ENCODE peak calls at places on chromosomes 5 and 9, in six cellular contexts. F, Z, A, X, B and G are unnamed samples.
A peak's percentile ranks its signal among the peaks of the same experiment; 100 is the strongest.

GRCh38 chr9:76911971-76912370 is 6.1 kb upstream of the PRUNE2 start:
- DNase-seq in X (no peak), F (no peak), A (peak; percentile 65), Z (no peak), B (peak; percentile 7), G (no peak)

GRCh38 chr5:142674438-142675210 is 11.3 kb downstream of the FGF1 start:
- DNase-seq in F (no peak), A (peak; percentile 80), Z (peak; percentile 89), X (no peak), B (no peak), G (no peak)

GRCh38 chr9:123772374-123772773 is 157.6 kb downstream of the DENND1A start:
- DNase-seq in Z (peak; percentile 39), X (no peak), B (no peak), A (no peak), F (no peak), G (no peak)

GRCh38 chr9:32706004-32706749 is 70.7 kb upstream of the TAF1L start:
- DNase-seq in B (no peak), X (no peak), Z (peak; percentile 37), F (no peak), A (peak; percentile 41), G (no peak)

GRCh38 chr5:63131618-63132285 is 553.1 kb downstream of the LRRC70 start:
- DNase-seq in Z (peak; percentile 76), F (no peak), X (no peak), B (no peak), A (peak; percentile 86), G (no peak)

GRCh38 chr9:4117835-4118610 is 181.8 kb downstream of the GLIS3 start:
- DNase-seq in B (no peak), A (no peak), F (peak; percentile 53), Z (no peak), X (peak; percentile 37), G (no peak)

GRCh38 chr5:102801375-102801774 is 46.3 kb downstream of the PAM start:
- DNase-seq in F (no peak), A (no peak), Z (no peak), X (no peak), B (no peak), G (peak; percentile 29)

GRCh38 chr5:159220206-159220605 is 10.9 kb upstream of the RNF145 start:
- DNase-seq in Z (peak; percentile 22), F (no peak), A (peak; percentile 9), X (no peak), B (no peak), G (no peak)

GRCh38 chr9:121700165-121700830 is 48.9 kb downstream of the DAB2IP start:
- DNase-seq in A (peak; percentile 55), Z (peak; percentile 71), B (no peak), X (peak; percentile 78), F (peak; percentile 21), G (peak; percentile 69)

GRCh38 chr5:40784027-40784653 is 14.0 kb downstream of the PRKAA1 start:
- DNase-seq in F (no peak), B (no peak), Z (no peak), X (no peak), A (no peak), G (no peak)

GRCh38 chr5:96790851-96791513 is 16.8 kb downstream of the ERAP1 start:
- DNase-seq in X (no peak), B (no peak), Z (peak; percentile 52), F (no peak), A (peak; percentile 60), G (peak; percentile 53)

GRCh38 chr9:111661150-111661801 is at the start of gene GNG10:
- DNase-seq in B (no peak), F (peak; percentile 53), A (peak; percentile 53), Z (peak; percentile 83), X (peak; percentile 97), G (peak; percentile 80)

DNA sequence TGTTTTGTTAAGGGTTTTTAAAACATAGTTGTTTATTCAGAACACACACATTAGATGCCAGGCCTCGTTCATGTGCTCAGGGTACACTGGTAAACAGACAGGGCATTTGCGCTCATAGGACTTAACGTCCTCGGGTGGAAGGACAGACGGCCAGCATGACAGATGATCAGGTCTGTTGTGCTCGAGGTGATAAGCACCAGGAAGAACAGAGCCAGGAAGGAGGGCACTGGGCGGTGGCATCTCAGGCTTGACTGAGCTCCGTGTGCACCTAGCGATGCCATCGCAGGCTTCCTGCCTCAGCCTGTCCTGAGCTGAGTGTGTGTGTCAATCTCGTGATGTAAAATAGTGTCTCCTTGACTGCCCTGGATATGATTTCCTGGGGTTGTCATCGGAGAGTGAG is 96.5 kb downstream of the EHMT1 start:
- DNase-seq in F (no peak), A (no peak), B (no peak), Z (no peak), X (no peak), G (no peak)
- H3K4me2 ChIP-seq in F (no peak overlapping the region), A (no peak overlapping the region), B (no peak overlapping the region), Z (no peak overlapping the region), X (no peak overlapping the region), G (no peak overlapping the region)

GRCh38 chr9:137301086-137301947 is 754 bp downstream of the NRARP start:
- DNase-seq in X (peak; percentile 86), A (peak; percentile 64), F (no peak), B (peak; percentile 29), Z (peak; percentile 59), G (peak; percentile 91)
- H3K9ac ChIP-seq in X (peak overlapping the region; percentile 38), A (peak overlapping the region; percentile 73), F (no peak overlapping the region), B (peak overlapping the region; percentile 73), Z (no peak overlapping the region), G (peak overlapping the region; percentile 28)

GRCh38 chr9:131693651-131694597 is 46.0 kb downstream of the RAPGEF1 start:
- DNase-seq in A (no peak), Z (no peak), B (no peak), F (no peak), X (no peak), G (no peak)
- TF ChIP-seq EZH2phosphoT487 in A (no peak), Z (no peak), B (no peak), F (no peak), X (no peak), G (no peak)

GRCh38 chr9:10438955-10439354 is 173.8 kb downstream of the PTPRD start:
- DNase-seq in B (no peak), A (no peak), F (no peak), X (no peak), Z (no peak), G (peak; percentile 13)

GRCh38 chr9:10434412-10434811 is 178.4 kb downstream of the PTPRD start:
- DNase-seq in X (no peak), B (no peak), Z (no peak), A (no peak), F (no peak), G (no peak)

GRCh38 chr9:10436771-10437170 is 176.0 kb downstream of the PTPRD start:
- DNase-seq in Z (no peak), X (no peak), F (no peak), A (no peak), B (no peak), G (no peak)
- H3K4me2 ChIP-seq in Z (no peak overlapping the region), X (no peak overlapping the region), F (no peak overlapping the region), A (no peak overlapping the region), B (no peak overlapping the region), G (no peak overlapping the region)

GRCh38 chr5:33272288-33272687 is 168.5 kb upstream of the TARS1 start:
- DNase-seq in Z (peak; percentile 95), B (peak; percentile 59), F (no peak), A (peak; percentile 98), X (no peak), G (no peak)
- H3K9ac ChIP-seq in Z (peak overlapping the region; percentile 45), B (no peak overlapping the region), F (no peak overlapping the region), A (no peak overlapping the region), X (peak overlapping the region; percentile 59), G (no peak overlapping the region)